ENCODE peak calls at places on chromosomes 2 and 18, in six cellular contexts. Z is GM12878, Q is GM23338, K is WTC11, F is K562, M is HepG2. J is an unnamed sample.

GRCh38 chr2:238524584-238524983 is 97.9 kb downstream of the ASB1 start:
- DNase-seq in K (no peak), F (no peak), Q (no peak), M (no peak), Z (no peak), J (no peak)

GRCh38 chr18:54173980-54174611 is 50.4 kb downstream of the MBD2 start:
- DNase-seq in K (no peak), Z (no peak), M (no peak), F (no peak), Q (no peak), J (no peak)

GRCh38 chr2:44748-45341 is 1.5 kb downstream of the FAM110C start:
- DNase-seq in Z (no peak), M (no peak), Q (peak), K (no peak), F (no peak), J (no peak)

GRCh38 chr18:3083776-3084175 is 70.8 kb upstream of the LPIN2 start:
- DNase-seq in F (no peak), M (no peak), K (no peak), Z (no peak), Q (no peak), J (no peak)

GRCh38 chr2:33765122-33765521 is 166.0 kb upstream of the FAM98A start:
- DNase-seq in K (no peak), Z (no peak), F (no peak), Q (peak), M (no peak), J (no peak)

GRCh38 chr2:95020275-95021014 is 5.1 kb upstream of the MAL start:
- DNase-seq in K (no peak), M (no peak), F (no peak), Z (no peak), Q (no peak), J (no peak)

GRCh38 chr2:33178209-33178608 is 231.5 kb downstream of the LTBP1 start:
- DNase-seq in K (no peak), F (no peak), Q (no peak), M (no peak), Z (no peak), J (no peak)

GRCh38 chr2:9318461-9319337 is 104.6 kb downstream of the ITGB1BP1 start:
- DNase-seq in K (no peak), Z (no peak), M (no peak), Q (no peak), F (no peak), J (no peak)

GRCh38 chr2:239158641-239159475 is 242.0 kb downstream of the HDAC4 start:
- DNase-seq in Z (no peak), Q (no peak), K (no peak), M (no peak), F (peak), J (no peak)

GRCh38 chr2:98378901-98379300 is 32.6 kb downstream of the CNGA3 start:
- DNase-seq in Q (no peak), Z (no peak), M (no peak), K (no peak), F (no peak), J (peak)

GRCh38 chr18:38459595-38459994 is 894.0 kb upstream of the CELF4 start:
- DNase-seq in K (no peak), Q (no peak), M (no peak), F (no peak), Z (no peak), J (no peak)

GRCh38 chr18:74869904-74870863 is 272.5 kb downstream of the ZNF407 start:
- DNase-seq in Z (peak), F (no peak), K (no peak), M (no peak), Q (no peak), J (no peak)

GRCh38 chr2:187719510-187719909 is 165.3 kb upstream of the TFPI start:
- DNase-seq in Q (peak), Z (no peak), K (no peak), F (no peak), M (no peak), J (no peak)

GRCh38 chr2:16189851-16190160 is 249.5 kb downstream of the MYCN start:
- DNase-seq in Q (no peak), M (no peak), Z (no peak), K (no peak), F (no peak), J (no peak)

GRCh38 chr2:207765960-207766582 is 3.6 kb downstream of the FZD5 start:
- DNase-seq in Q (peak), Z (no peak), F (no peak), K (no peak), M (no peak), J (no peak)

GRCh38 chr2:190781604-190782198 is 98.9 kb upstream of the GLS start:
- DNase-seq in K (peak), F (peak), Q (peak), Z (peak), M (peak), J (no peak)

GRCh38 chr2:174965992-174966789 is 39.0 kb downstream of the CHN1 start:
- DNase-seq in M (no peak), Q (no peak), Z (no peak), K (no peak), F (no peak), J (no peak)

GRCh38 chr2:168961450-168962229 is 60.5 kb downstream of the G6PC2 start:
- DNase-seq in M (peak), F (peak), Z (peak), K (peak), Q (peak), J (no peak)

GRCh38 chr2:123953848-123954247 is 71.2 kb upstream of the CNTNAP5 start:
- DNase-seq in Q (no peak), Z (no peak), M (no peak), F (no peak), K (no peak), J (no peak)

GRCh38 chr18:35345460-35345921 is 1.3 kb upstream of the ZNF24 start:
- DNase-seq in F (no peak), M (peak), K (no peak), Z (peak), Q (peak), J (no peak)

GRCh38 chr2:194815475-194815874 is 841.6 kb upstream of the SLC39A10 start:
- DNase-seq in K (no peak), F (no peak), M (no peak), Z (no peak), Q (no peak), J (no peak)

GRCh38 chr18:48336332-48336731 is 72.9 kb downstream of the ZBTB7C start:
- DNase-seq in M (no peak), F (no peak), K (no peak), Z (no peak), Q (no peak), J (no peak)

GRCh38 chr2:164008752-164009151 is 272.9 kb upstream of the FIGN start:
- DNase-seq in F (no peak), Q (no peak), M (no peak), K (no peak), Z (no peak), J (no peak)

GRCh38 chr18:51149605-51150429 is 47.7 kb downstream of the MEX3C start:
- DNase-seq in K (no peak), Z (no peak), F (no peak), M (no peak), Q (no peak), J (no peak)

GRCh38 chr2:112465373-112465772 is 16.6 kb upstream of the TTL start:
- DNase-seq in M (peak), F (no peak), Q (peak), K (no peak), Z (no peak), J (no peak)

GRCh38 chr2:108945969-108946368 is 43.1 kb downstream of the EDAR start:
- DNase-seq in K (no peak), F (no peak), Z (no peak), Q (no peak), M (no peak), J (no peak)

GRCh38 chr2:108938069-108938710 is 50.8 kb downstream of the EDAR start:
- DNase-seq in K (no peak), Q (no peak), Z (no peak), M (no peak), F (no peak), J (no peak)

GRCh38 chr2:212863185-212863588 is 288.2 kb downstream of the IKZF2 start:
- DNase-seq in K (peak), F (peak), Q (peak), M (peak), Z (peak), J (peak)

GRCh38 chr2:75035444-75036353 is 77.3 kb downstream of the POLE4 start:
- DNase-seq in F (no peak), Z (no peak), K (no peak), Q (no peak), M (no peak), J (no peak)

GRCh38 chr2:164831887-164832286 is 9.7 kb downstream of the COBLL1 start:
- DNase-seq in Z (no peak), K (no peak), F (no peak), Q (no peak), M (no peak), J (no peak)

GRCh38 chr2:139165599-139165998 is 385.4 kb upstream of the NXPH2 start:
- DNase-seq in Q (no peak), Z (no peak), F (no peak), K (no peak), M (no peak), J (no peak)

GRCh38 chr2:118750959-118751565 is 96.4 kb downstream of the EN1 start:
- DNase-seq in Z (no peak), M (no peak), F (no peak), K (no peak), Q (no peak), J (no peak)

GRCh38 chr18:45253973-45254372 is 361.3 kb upstream of the SLC14A2 start:
- DNase-seq in Z (no peak), F (no peak), K (no peak), M (no peak), Q (no peak), J (no peak)

GRCh38 chr2:85506768-85507181 is 32.2 kb upstream of the MAT2A start:
- DNase-seq in Q (no peak), K (no peak), F (no peak), M (no peak), Z (no peak), J (no peak)

GRCh38 chr2:17135619-17136018 is 382.6 kb downstream of the RAD51AP2 start:
- DNase-seq in Q (no peak), Z (no peak), M (no peak), F (no peak), K (no peak), J (no peak)

GRCh38 chr2:9770308-9771100 is 72.8 kb upstream of the TAF1B start:
- DNase-seq in F (peak), K (peak), Z (no peak), Q (peak), M (peak), J (peak)

GRCh38 chr2:75200140-75200985 is 1.0 kb upstream of the TACR1 start:
- DNase-seq in M (no peak), K (peak), Q (peak), Z (no peak), F (no peak), J (no peak)

GRCh38 chr2:72915907-72916742 is 1.2 kb upstream of the EMX1 start:
- DNase-seq in Q (peak), Z (no peak), F (peak), K (peak), M (peak), J (peak)
- TF ChIP-seq CREB1 in Q (peak), Z (no peak), F (no peak), K (no peak), M (no peak), J (peak)

GRCh38 chr2:70743677-70744076 is 24.3 kb downstream of the ADD2 start:
- DNase-seq in Z (no peak), Q (no peak), K (no peak), F (peak), M (no peak), J (no peak)
- TF ChIP-seq CREB1 in Z (no peak), Q (no peak), K (no peak), F (no peak), M (no peak), J (no peak)

DNA sequence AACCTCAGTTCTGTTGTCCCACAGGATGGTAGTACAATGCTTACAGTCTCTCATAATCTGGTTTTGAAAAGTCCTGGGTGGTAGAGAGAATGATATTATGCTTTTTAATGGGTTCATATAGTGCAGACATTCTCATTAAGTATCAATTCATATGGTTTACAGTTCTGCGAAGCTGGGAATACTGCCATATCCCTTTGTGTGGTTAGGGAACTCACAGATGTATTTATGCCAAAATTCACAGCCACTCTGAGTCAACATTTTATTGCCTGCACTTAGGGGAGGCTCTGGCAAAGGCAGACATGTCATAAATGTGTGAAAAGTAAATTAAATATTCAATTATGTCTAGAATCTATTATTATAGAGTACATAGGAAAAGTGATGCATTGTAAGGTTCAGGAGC is 808.2 kb downstream of the SUCLG1 start:
- DNase-seq in Z (no peak), M (no peak), Q (no peak), K (no peak), F (no peak), J (no peak)
- TF ChIP-seq CREB1 in Z (no peak), M (no peak), Q (no peak), K (no peak), F (no peak), J (no peak)

GRCh38 chr2:151853070-151853758 is 25.0 kb upstream of the ARL5A start:
- DNase-seq in Z (no peak), F (no peak), Q (no peak), K (no peak), M (peak), J (no peak)
- TF ChIP-seq CREB1 in Z (no peak), F (no peak), Q (no peak), K (no peak), M (peak), J (no peak)

GRCh38 chr2:11023326-11024009 is 111.7 kb downstream of the KCNF1 start:
- DNase-seq in Q (no peak), F (no peak), M (no peak), K (no peak), Z (no peak), J (no peak)
- TF ChIP-seq CREB1 in Q (no peak), F (no peak), M (no peak), K (no peak), Z (no peak), J (no peak)

DNA sequence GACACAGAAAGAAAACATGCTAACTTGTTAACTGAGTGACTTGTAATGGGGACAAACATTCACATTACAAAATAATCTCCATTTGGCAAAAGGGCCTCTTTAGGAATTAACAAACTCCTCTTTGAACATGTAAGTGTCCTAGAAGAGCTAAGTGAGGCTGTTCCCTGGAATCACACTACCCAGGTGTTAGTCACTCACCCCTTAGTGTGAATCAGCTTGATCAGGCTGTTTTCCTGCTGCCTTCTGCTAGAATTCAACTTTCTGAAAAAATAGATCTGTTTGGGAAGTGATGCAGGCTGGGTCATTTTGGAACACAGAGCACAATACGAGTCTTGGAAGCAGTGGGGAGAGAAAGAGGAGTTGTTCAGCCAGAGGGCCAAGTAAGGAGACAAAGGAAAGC is 40.0 kb downstream of the TTC32 start:
- DNase-seq in M (no peak), Q (no peak), K (no peak), F (no peak), Z (no peak), J (no peak)
- TF ChIP-seq CREB1 in M (no peak), Q (no peak), K (no peak), F (no peak), Z (no peak), J (no peak)

GRCh38 chr2:39492095-39492590 is 55.1 kb upstream of the MAP4K3 start:
- DNase-seq in K (no peak), M (peak), Q (no peak), F (no peak), Z (peak), J (no peak)
- TF ChIP-seq CREB1 in K (no peak), M (peak), Q (no peak), F (no peak), Z (peak), J (no peak)

DNA sequence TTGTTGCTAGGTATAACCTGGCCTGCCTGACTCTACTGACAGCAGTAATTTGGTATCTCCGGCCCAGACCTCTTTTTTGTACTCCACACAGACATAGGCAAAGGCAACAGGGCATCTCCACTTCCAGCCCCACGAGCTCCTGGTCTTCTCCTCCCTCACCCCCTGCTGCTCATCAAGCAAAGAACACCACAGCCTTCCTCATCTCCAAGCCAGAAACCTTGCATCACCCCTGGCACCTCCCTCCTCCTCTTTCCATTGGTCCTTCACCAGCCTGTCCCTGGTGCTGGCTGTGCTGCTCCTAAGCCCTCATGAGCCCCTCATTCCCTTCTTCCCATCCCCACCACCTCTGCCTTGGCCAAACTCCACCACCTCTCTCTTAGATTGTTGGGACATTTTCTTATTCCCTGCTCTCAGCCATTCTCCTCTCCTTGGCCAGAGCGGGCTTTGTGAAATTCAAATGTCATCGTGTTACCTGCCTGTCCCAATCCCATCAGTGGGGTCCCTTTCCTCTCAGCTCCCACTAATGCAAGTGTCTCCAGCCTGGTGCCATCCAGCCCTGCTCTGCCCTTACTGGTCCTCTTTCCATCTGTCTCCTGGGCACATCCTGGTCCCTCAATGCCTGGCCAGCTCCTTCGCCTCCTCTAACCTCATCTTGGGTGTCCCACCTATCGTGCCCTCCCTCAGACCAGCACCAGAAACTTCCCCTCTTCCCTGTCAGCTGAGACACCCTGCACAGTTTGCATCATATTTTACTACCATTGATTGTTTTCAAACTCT is 77.4 kb downstream of the INHBB start:
- DNase-seq in F (no peak), Q (no peak), K (no peak), M (no peak), Z (no peak), J (peak)
- TF ChIP-seq CREB1 in F (no peak), Q (no peak), K (no peak), M (no peak), Z (no peak), J (no peak)